ENCODE peak calls at places on chromosomes 5 and 9, in nine cellular contexts. I is uterus, F is spleen, O is breast epithelium, L is Peyer's patch, G is A549, T is stomach, V is right lobe of liver, B is H1. A is an unnamed sample.

GRCh38 chr5:119302916-119303897 is 52.6 kb upstream of the TNFAIP8 start:
- DNase-seq in I (no peak), F (no peak), O (peak; percentile 30), L (no peak), G (peak; percentile 65), T (no peak), V (no peak), B (no peak), A (no peak)

GRCh38 chr5:78638423-78638822 is 10.1 kb downstream of the LHFPL2 start:
- DNase-seq in I (peak; percentile 53), F (no peak), O (peak; percentile 77), L (peak; percentile 88), G (peak; percentile 84), T (peak; percentile 75), V (no peak), B (no peak), A (peak; percentile 80)

GRCh38 chr5:65482727-65483473 is 1.2 kb upstream of the ADAMTS6 start:
- DNase-seq in I (no peak), F (no peak), O (no peak), L (no peak), G (no peak), T (no peak), V (no peak), B (peak; percentile 46), A (peak; percentile 21)

GRCh38 chr5:56490971-56491468 is 257.9 kb upstream of the ANKRD55 start:
- DNase-seq in I (no peak), F (no peak), O (peak; percentile 87), L (no peak), G (no peak), T (no peak), V (no peak), B (no peak), A (no peak)

GRCh38 chr5:120615967-120616645 is 152.0 kb downstream of the PRR16 start:
- DNase-seq in I (no peak), F (no peak), O (no peak), L (no peak), G (no peak), T (no peak), V (no peak), B (no peak), A (no peak)

GRCh38 chr9:127121628-127122175 is 733 bp downstream of the ANGPTL2 start:
- DNase-seq in I (no peak), F (no peak), O (no peak), L (no peak), G (no peak), T (no peak), V (no peak), B (peak; percentile 60), A (no peak)

GRCh38 chr5:163451489-163451888 is 8.4 kb downstream of the NUDCD2 start:
- DNase-seq in I (no peak), F (no peak), O (no peak), L (no peak), G (no peak), T (no peak), V (no peak), B (no peak), A (no peak)

GRCh38 chr5:67395790-67396418 is 199.3 kb upstream of the CD180 start:
- DNase-seq in I (no peak), F (no peak), O (no peak), L (no peak), G (no peak), T (no peak), V (no peak), B (no peak), A (no peak)

GRCh38 chr9:752681-753200 is 88.8 kb upstream of the DMRT1 start:
- DNase-seq in I (no peak), F (no peak), O (no peak), L (no peak), G (no peak), T (no peak), V (no peak), B (no peak), A (no peak)

GRCh38 chr9:69193685-69194032 is 19.6 kb downstream of the TJP2 start:
- DNase-seq in I (no peak), F (no peak), O (no peak), L (no peak), G (no peak), T (no peak), V (no peak), B (no peak), A (no peak)

GRCh38 chr9:69192214-69192613 is 18.1 kb downstream of the TJP2 start:
- DNase-seq in I (no peak), F (no peak), O (no peak), L (no peak), G (no peak), T (no peak), V (no peak), B (no peak), A (no peak)

GRCh38 chr9:69190086-69190865 is 16.2 kb downstream of the TJP2 start:
- DNase-seq in I (no peak), F (no peak), O (no peak), L (no peak), G (no peak), T (no peak), V (no peak), B (no peak), A (no peak)

GRCh38 chr9:69188975-69189374 is 14.9 kb downstream of the TJP2 start:
- DNase-seq in I (no peak), F (no peak), O (no peak), L (no peak), G (no peak), T (no peak), V (no peak), B (no peak), A (no peak)

GRCh38 chr9:69190866-69191672 is 17.0 kb downstream of the TJP2 start:
- DNase-seq in I (no peak), F (no peak), O (no peak), L (no peak), G (no peak), T (no peak), V (no peak), B (peak; percentile 32), A (no peak)
- H3K27ac ChIP-seq in I (no peak overlapping the region), F (no peak overlapping the region), O (no peak overlapping the region), L (no peak overlapping the region), G (no peak overlapping the region), T (no peak overlapping the region), V (peak overlapping the region; percentile 64), B (no peak overlapping the region), A (no peak overlapping the region)

GRCh38 chr9:36191290-36191645 is 547 bp downstream of the CLTA start:
- DNase-seq in I (no peak), F (peak; percentile 86), O (no peak), L (peak; percentile 61), G (no peak), T (peak; percentile 35), V (no peak), B (no peak), A (no peak)

GRCh38 chr9:36192196-36192595 is 1.5 kb downstream of the CLTA start:
- DNase-seq in I (no peak), F (no peak), O (no peak), L (no peak), G (no peak), T (no peak), V (no peak), B (no peak), A (no peak)

GRCh38 chr9:36189978-36190377 is 743 bp upstream of the CLTA start:
- DNase-seq in I (no peak), F (no peak), O (no peak), L (peak; percentile 54), G (peak; percentile 28), T (no peak), V (no peak), B (no peak), A (no peak)

GRCh38 chr9:36191696-36192095 is 975 bp downstream of the CLTA start:
- DNase-seq in I (no peak), F (no peak), O (no peak), L (no peak), G (no peak), T (no peak), V (no peak), B (no peak), A (no peak)

DNA sequence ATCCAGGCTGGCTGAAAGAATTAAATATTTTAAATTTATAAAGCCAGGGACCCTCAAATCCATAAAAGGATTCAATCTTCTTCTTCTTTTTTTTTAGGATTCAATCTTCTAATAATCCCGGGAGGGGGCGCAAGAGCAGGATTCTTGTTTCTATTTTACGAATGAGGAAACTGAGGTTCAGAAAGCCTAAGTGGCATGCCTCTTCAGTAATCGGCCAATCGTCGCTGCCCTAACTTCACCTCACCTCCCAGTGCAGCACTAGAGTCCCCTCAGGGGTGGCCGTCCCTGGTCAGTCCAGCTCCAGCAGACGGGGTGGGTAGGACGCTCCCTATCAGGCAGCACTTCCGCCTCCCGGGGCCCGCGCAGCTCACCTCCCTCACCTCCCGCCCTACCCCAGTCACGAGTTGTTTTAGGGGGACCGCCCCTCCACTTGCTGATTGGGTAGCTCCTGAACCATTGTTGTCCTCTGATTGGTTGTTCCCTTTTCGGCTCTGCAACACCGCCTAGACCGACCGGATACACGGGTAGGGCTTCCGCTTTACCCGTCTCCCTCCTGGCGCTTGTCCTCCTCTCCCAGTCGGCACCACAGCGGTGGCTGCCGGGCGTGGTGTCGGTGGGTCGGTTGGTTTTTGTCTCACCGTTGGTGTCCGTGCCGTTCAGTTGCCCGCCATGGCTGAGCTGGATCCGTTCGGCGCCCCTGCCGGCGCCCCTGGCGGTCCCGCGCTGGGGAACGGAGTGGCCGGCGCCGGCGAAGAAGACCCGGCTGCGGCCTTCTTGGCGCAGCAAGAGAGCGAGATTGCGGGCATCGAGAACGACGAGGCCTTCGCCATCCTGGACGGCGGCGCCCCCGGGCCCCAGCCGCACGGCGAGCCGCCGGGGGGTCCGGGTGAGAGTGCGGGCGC is at the start of gene CLTA:
- DNase-seq in I (peak; percentile 94), F (peak; percentile 97), O (peak; percentile 99), L (peak; percentile 98), G (peak; percentile 99), T (peak; percentile 96), V (peak; percentile 98), B (peak; percentile 93), A (peak; percentile 97)
- TF ChIP-seq POLR2A in I (peak; percentile 81), F (no peak), O (peak; percentile 61), L (peak; percentile 87), G (peak; percentile 93), T (no peak), V (peak; percentile 89), B (peak; percentile 97), A (peak; percentile 81)

DNA sequence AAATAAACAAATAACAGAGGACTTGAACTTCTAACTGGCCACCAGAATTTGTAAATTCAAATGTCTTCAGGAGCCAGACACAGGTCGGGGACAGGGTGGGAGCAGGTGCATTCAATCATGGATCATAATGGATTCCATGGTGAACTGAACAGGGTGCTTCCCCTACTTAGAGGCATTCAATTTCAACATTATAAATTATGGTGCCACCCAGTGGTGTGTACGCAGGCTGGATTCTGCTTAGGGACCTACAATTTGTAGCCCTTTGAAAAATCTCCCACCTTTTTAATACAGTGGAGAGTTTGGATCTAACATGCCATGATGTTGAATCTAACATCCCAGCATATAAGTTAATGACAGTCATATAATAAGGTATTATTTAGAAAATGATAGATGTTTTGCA is 22.3 kb downstream of the KLF9 start:
- DNase-seq in I (no peak), F (no peak), O (no peak), L (no peak), G (no peak), T (no peak), V (no peak), B (no peak), A (no peak)
- H3K27ac ChIP-seq in I (peak overlapping the region; percentile 9), F (peak overlapping the region; percentile 5), O (no peak overlapping the region), L (no peak overlapping the region), G (no peak overlapping the region), T (no peak overlapping the region), V (no peak overlapping the region), B (no peak overlapping the region), A (no peak overlapping the region)

GRCh38 chr5:117809251-117809650 is 1179.1 kb downstream of the DTWD2 start:
- DNase-seq in I (no peak), F (no peak), O (no peak), L (no peak), G (no peak), T (no peak), V (no peak), B (no peak), A (no peak)
- TF ChIP-seq POLR2A in I (no peak), F (no peak), O (no peak), L (no peak), G (no peak), T (no peak), V (no peak), B (no peak), A (no peak)